ENCODE peak calls at places on chromosomes 7 and 10, in seven cellular contexts. One of them, this sample, is unnamed.

GRCh38 chr10:95906675-95907453 is 911 bp upstream of the CC2D2B start:
- DNase-seq in smooth muscle cell of the brain vasculature: peak; percentile 29
- DNase-seq in amniotic stem cell: peak; percentile 24
- DNase-seq in endothelial cell: peak; percentile 36
- DNase-seq in GM12865: peak; percentile 69
- DNase-seq in neural crest cell: peak; percentile 25
- DNase-seq in stromal cell of bone marrow: peak; percentile 45
- DNase-seq in this sample: no peak

GRCh38 chr10:103778358-103779139 is 76.8 kb downstream of the SH3PXD2A start:
- DNase-seq in smooth muscle cell of the brain vasculature: no peak
- DNase-seq in amniotic stem cell: no peak
- DNase-seq in endothelial cell: no peak
- DNase-seq in GM12865: no peak
- DNase-seq in neural crest cell: no peak
- DNase-seq in stromal cell of bone marrow: no peak
- DNase-seq in this sample: no peak

GRCh38 chr7:44622342-44623151 is 16.1 kb downstream of the OGDH start:
- DNase-seq in smooth muscle cell of the brain vasculature: no peak
- DNase-seq in amniotic stem cell: no peak
- DNase-seq in endothelial cell: no peak
- DNase-seq in GM12865: peak; percentile 81
- DNase-seq in neural crest cell: no peak
- DNase-seq in stromal cell of bone marrow: no peak
- DNase-seq in this sample: no peak

GRCh38 chr10:80535671-80536360 is 1.9 kb upstream of the SH2D4B start:
- DNase-seq in smooth muscle cell of the brain vasculature: no peak
- DNase-seq in amniotic stem cell: no peak
- DNase-seq in endothelial cell: no peak
- DNase-seq in GM12865: peak; percentile 93
- DNase-seq in neural crest cell: no peak
- DNase-seq in stromal cell of bone marrow: no peak
- DNase-seq in this sample: peak; percentile 76

GRCh38 chr10:73647211-73647874 is 6.1 kb upstream of the MYOZ1 start:
- DNase-seq in smooth muscle cell of the brain vasculature: no peak
- DNase-seq in amniotic stem cell: no peak
- DNase-seq in endothelial cell: peak; percentile 63
- DNase-seq in GM12865: peak; percentile 33
- DNase-seq in neural crest cell: peak; percentile 29
- DNase-seq in stromal cell of bone marrow: peak; percentile 4
- DNase-seq in this sample: no peak

GRCh38 chr10:753530-753929 is 64.1 kb upstream of the DIP2C start:
- DNase-seq in smooth muscle cell of the brain vasculature: no peak
- DNase-seq in amniotic stem cell: no peak
- DNase-seq in endothelial cell: no peak
- DNase-seq in GM12865: no peak
- DNase-seq in neural crest cell: no peak
- DNase-seq in stromal cell of bone marrow: no peak
- DNase-seq in this sample: no peak

GRCh38 chr10:24382596-24382978 is 173.6 kb downstream of the KIAA1217 start:
- DNase-seq in smooth muscle cell of the brain vasculature: no peak
- DNase-seq in amniotic stem cell: no peak
- DNase-seq in endothelial cell: no peak
- DNase-seq in GM12865: peak; percentile 57
- DNase-seq in neural crest cell: no peak
- DNase-seq in stromal cell of bone marrow: no peak
- DNase-seq in this sample: no peak

GRCh38 chr7:114087674-114088539 is 169.1 kb upstream of the PPP1R3A start:
- DNase-seq in smooth muscle cell of the brain vasculature: no peak
- DNase-seq in amniotic stem cell: no peak
- DNase-seq in endothelial cell: peak; percentile 14
- DNase-seq in GM12865: no peak
- DNase-seq in neural crest cell: peak; percentile 11
- DNase-seq in stromal cell of bone marrow: no peak
- DNase-seq in this sample: peak; percentile 26

GRCh38 chr10:44253769-44254462 is 131.0 kb downstream of the CXCL12 start:
- DNase-seq in smooth muscle cell of the brain vasculature: peak; percentile 83
- DNase-seq in amniotic stem cell: peak; percentile 51
- DNase-seq in endothelial cell: no peak
- DNase-seq in GM12865: no peak
- DNase-seq in neural crest cell: no peak
- DNase-seq in stromal cell of bone marrow: peak; percentile 87
- DNase-seq in this sample: no peak

GRCh38 chr10:108561649-108562048 is 1361.7 kb downstream of the XPNPEP1 start:
- DNase-seq in smooth muscle cell of the brain vasculature: no peak
- DNase-seq in amniotic stem cell: no peak
- DNase-seq in endothelial cell: no peak
- DNase-seq in GM12865: no peak
- DNase-seq in neural crest cell: no peak
- DNase-seq in stromal cell of bone marrow: peak; percentile 37
- DNase-seq in this sample: no peak

GRCh38 chr7:65441010-65441409 is 67.4 kb downstream of the ZNF92 start:
- DNase-seq in smooth muscle cell of the brain vasculature: no peak
- DNase-seq in amniotic stem cell: no peak
- DNase-seq in endothelial cell: no peak
- DNase-seq in GM12865: no peak
- DNase-seq in neural crest cell: no peak
- DNase-seq in stromal cell of bone marrow: peak; percentile 48
- DNase-seq in this sample: no peak

GRCh38 chr7:36021367-36021766 is 131.7 kb upstream of the EEPD1 start:
- DNase-seq in smooth muscle cell of the brain vasculature: no peak
- DNase-seq in amniotic stem cell: no peak
- DNase-seq in endothelial cell: peak; percentile 60
- DNase-seq in GM12865: peak; percentile 19
- DNase-seq in neural crest cell: no peak
- DNase-seq in stromal cell of bone marrow: no peak
- DNase-seq in this sample: no peak

GRCh38 chr10:37682617-37683016 is 174.8 kb downstream of the ZNF248 start:
- DNase-seq in smooth muscle cell of the brain vasculature: no peak
- DNase-seq in amniotic stem cell: no peak
- DNase-seq in endothelial cell: no peak
- DNase-seq in GM12865: no peak
- DNase-seq in neural crest cell: no peak
- DNase-seq in stromal cell of bone marrow: no peak
- DNase-seq in this sample: no peak

GRCh38 chr7:84484502-84485079 is 290.0 kb upstream of the SEMA3A start:
- DNase-seq in smooth muscle cell of the brain vasculature: no peak
- DNase-seq in amniotic stem cell: no peak
- DNase-seq in endothelial cell: no peak
- DNase-seq in GM12865: no peak
- DNase-seq in neural crest cell: no peak
- DNase-seq in stromal cell of bone marrow: no peak
- DNase-seq in this sample: no peak

GRCh38 chr7:926061-927030 is 28.1 kb downstream of the ADAP1 start:
- DNase-seq in smooth muscle cell of the brain vasculature: no peak
- DNase-seq in amniotic stem cell: no peak
- DNase-seq in endothelial cell: no peak
- DNase-seq in GM12865: no peak
- DNase-seq in neural crest cell: no peak
- DNase-seq in stromal cell of bone marrow: no peak
- DNase-seq in this sample: no peak

GRCh38 chr10:48604039-48604407 is 850 bp downstream of the ARHGAP22 start:
- DNase-seq in smooth muscle cell of the brain vasculature: no peak
- DNase-seq in amniotic stem cell: no peak
- DNase-seq in endothelial cell: no peak
- DNase-seq in GM12865: no peak
- DNase-seq in neural crest cell: no peak
- DNase-seq in stromal cell of bone marrow: no peak
- DNase-seq in this sample: no peak

GRCh38 chr10:125118701-125119100 is 41.7 kb downstream of the CTBP2 start:
- DNase-seq in smooth muscle cell of the brain vasculature: no peak
- DNase-seq in amniotic stem cell: no peak
- DNase-seq in endothelial cell: no peak
- DNase-seq in GM12865: no peak
- DNase-seq in neural crest cell: no peak
- DNase-seq in stromal cell of bone marrow: no peak
- DNase-seq in this sample: no peak

GRCh38 chr10:27998178-27998953 is 513 bp downstream of the ODAD2 start:
- DNase-seq in smooth muscle cell of the brain vasculature: no peak
- DNase-seq in amniotic stem cell: no peak
- DNase-seq in endothelial cell: peak; percentile 53
- DNase-seq in GM12865: no peak
- DNase-seq in neural crest cell: peak; percentile 55
- DNase-seq in stromal cell of bone marrow: no peak
- DNase-seq in this sample: no peak

GRCh38 chr7:130996841-130997231 is 262.8 kb upstream of the KLF14 start:
- DNase-seq in smooth muscle cell of the brain vasculature: no peak
- DNase-seq in amniotic stem cell: no peak
- DNase-seq in endothelial cell: no peak
- DNase-seq in GM12865: no peak
- DNase-seq in neural crest cell: no peak
- DNase-seq in stromal cell of bone marrow: no peak
- DNase-seq in this sample: no peak

GRCh38 chr7:64879097-64879730 is 23.9 kb upstream of the ZNF273 start:
- DNase-seq in smooth muscle cell of the brain vasculature: no peak
- DNase-seq in amniotic stem cell: no peak
- DNase-seq in endothelial cell: peak; percentile 1
- DNase-seq in GM12865: no peak
- DNase-seq in neural crest cell: no peak
- DNase-seq in stromal cell of bone marrow: no peak
- DNase-seq in this sample: no peak

GRCh38 chr10:117004627-117005453 is at the start of gene SHTN1:
- DNase-seq in smooth muscle cell of the brain vasculature: no peak
- DNase-seq in amniotic stem cell: no peak
- DNase-seq in endothelial cell: peak; percentile 50
- DNase-seq in GM12865: peak; percentile 14
- DNase-seq in neural crest cell: peak; percentile 30
- DNase-seq in stromal cell of bone marrow: no peak
- DNase-seq in this sample: peak; percentile 66

GRCh38 chr7:155643804-155644177 is 670 bp upstream of the RBM33 start:
- DNase-seq in smooth muscle cell of the brain vasculature: no peak
- DNase-seq in amniotic stem cell: no peak
- DNase-seq in endothelial cell: no peak
- DNase-seq in GM12865: no peak
- DNase-seq in neural crest cell: no peak
- DNase-seq in stromal cell of bone marrow: no peak
- DNase-seq in this sample: no peak

GRCh38 chr7:115805458-115805857 is 225.1 kb downstream of the TFEC start:
- DNase-seq in smooth muscle cell of the brain vasculature: peak; percentile 73
- DNase-seq in amniotic stem cell: no peak
- DNase-seq in endothelial cell: no peak
- DNase-seq in GM12865: no peak
- DNase-seq in neural crest cell: no peak
- DNase-seq in stromal cell of bone marrow: peak; percentile 15
- DNase-seq in this sample: no peak

GRCh38 chr10:63166742-63167258 is 33.7 kb downstream of the NRBF2 start:
- DNase-seq in smooth muscle cell of the brain vasculature: peak; percentile 70
- DNase-seq in amniotic stem cell: peak; percentile 62
- DNase-seq in endothelial cell: peak; percentile 54
- DNase-seq in GM12865: peak; percentile 81
- DNase-seq in neural crest cell: peak; percentile 20
- DNase-seq in stromal cell of bone marrow: peak; percentile 66
- DNase-seq in this sample: no peak

GRCh38 chr10:90937645-90938258 is 16.9 kb upstream of the ANKRD1 start:
- DNase-seq in smooth muscle cell of the brain vasculature: no peak
- DNase-seq in amniotic stem cell: no peak
- DNase-seq in endothelial cell: no peak
- DNase-seq in GM12865: no peak
- DNase-seq in neural crest cell: no peak
- DNase-seq in stromal cell of bone marrow: no peak
- DNase-seq in this sample: no peak

GRCh38 chr7:101547916-101548599 is 81.0 kb downstream of the MYL10 start:
- DNase-seq in smooth muscle cell of the brain vasculature: no peak
- DNase-seq in amniotic stem cell: no peak
- DNase-seq in endothelial cell: no peak
- DNase-seq in GM12865: no peak
- DNase-seq in neural crest cell: no peak
- DNase-seq in stromal cell of bone marrow: no peak
- DNase-seq in this sample: no peak

GRCh38 chr7:118152149-118152548 is 31.8 kb upstream of the LSM8 start:
- DNase-seq in smooth muscle cell of the brain vasculature: no peak
- DNase-seq in amniotic stem cell: no peak
- DNase-seq in endothelial cell: no peak
- DNase-seq in GM12865: no peak
- DNase-seq in neural crest cell: no peak
- DNase-seq in stromal cell of bone marrow: no peak
- DNase-seq in this sample: no peak

GRCh38 chr10:30645340-30645827 is 15.8 kb upstream of the LYZL2 start:
- DNase-seq in smooth muscle cell of the brain vasculature: no peak
- DNase-seq in amniotic stem cell: no peak
- DNase-seq in endothelial cell: no peak
- DNase-seq in GM12865: no peak
- DNase-seq in neural crest cell: no peak
- DNase-seq in stromal cell of bone marrow: peak; percentile 13
- DNase-seq in this sample: no peak

GRCh38 chr7:50584386-50584785 is 19.2 kb upstream of the DDC start:
- DNase-seq in smooth muscle cell of the brain vasculature: no peak
- DNase-seq in amniotic stem cell: no peak
- DNase-seq in endothelial cell: no peak
- DNase-seq in GM12865: no peak
- DNase-seq in neural crest cell: no peak
- DNase-seq in stromal cell of bone marrow: no peak
- DNase-seq in this sample: no peak

GRCh38 chr7:26449175-26450165 is 157.8 kb downstream of the SNX10 start:
- DNase-seq in smooth muscle cell of the brain vasculature: no peak
- DNase-seq in amniotic stem cell: no peak
- DNase-seq in endothelial cell: no peak
- DNase-seq in GM12865: no peak
- DNase-seq in neural crest cell: no peak
- DNase-seq in stromal cell of bone marrow: peak; percentile 40
- DNase-seq in this sample: no peak

GRCh38 chr7:141333459-141333858 is 217.8 kb upstream of the AGK start:
- DNase-seq in smooth muscle cell of the brain vasculature: no peak
- DNase-seq in amniotic stem cell: no peak
- DNase-seq in endothelial cell: peak; percentile 51
- DNase-seq in GM12865: no peak
- DNase-seq in neural crest cell: no peak
- DNase-seq in stromal cell of bone marrow: no peak
- DNase-seq in this sample: no peak

GRCh38 chr10:108639010-108639409 is 1284.3 kb downstream of the XPNPEP1 start:
- DNase-seq in smooth muscle cell of the brain vasculature: no peak
- DNase-seq in amniotic stem cell: no peak
- DNase-seq in endothelial cell: no peak
- DNase-seq in GM12865: no peak
- DNase-seq in neural crest cell: no peak
- DNase-seq in stromal cell of bone marrow: no peak
- DNase-seq in this sample: no peak

GRCh38 chr7:712601-713457 is 13.7 kb upstream of the DNAAF5 start:
- DNase-seq in smooth muscle cell of the brain vasculature: no peak
- DNase-seq in amniotic stem cell: no peak
- DNase-seq in endothelial cell: no peak
- DNase-seq in GM12865: no peak
- DNase-seq in neural crest cell: no peak
- DNase-seq in stromal cell of bone marrow: no peak
- DNase-seq in this sample: no peak

GRCh38 chr10:22334414-22335203 is 10.7 kb upstream of the SPAG6 start:
- DNase-seq in smooth muscle cell of the brain vasculature: no peak
- DNase-seq in amniotic stem cell: no peak
- DNase-seq in endothelial cell: peak; percentile 56
- DNase-seq in GM12865: no peak
- DNase-seq in neural crest cell: no peak
- DNase-seq in stromal cell of bone marrow: no peak
- DNase-seq in this sample: no peak

GRCh38 chr7:30893357-30893756 is 18.3 kb upstream of the AQP1 start:
- DNase-seq in smooth muscle cell of the brain vasculature: peak; percentile 82
- DNase-seq in amniotic stem cell: no peak
- DNase-seq in endothelial cell: no peak
- DNase-seq in GM12865: no peak
- DNase-seq in neural crest cell: no peak
- DNase-seq in stromal cell of bone marrow: peak; percentile 44
- DNase-seq in this sample: no peak

GRCh38 chr7:92425311-92425947 is 21.9 kb upstream of the GATAD1 start:
- DNase-seq in smooth muscle cell of the brain vasculature: no peak
- DNase-seq in amniotic stem cell: no peak
- DNase-seq in endothelial cell: no peak
- DNase-seq in GM12865: peak; percentile 41
- DNase-seq in neural crest cell: no peak
- DNase-seq in stromal cell of bone marrow: no peak
- DNase-seq in this sample: no peak

GRCh38 chr10:23362879-23363787 is 18.5 kb upstream of the C10orf67 start:
- DNase-seq in smooth muscle cell of the brain vasculature: no peak
- DNase-seq in amniotic stem cell: no peak
- DNase-seq in endothelial cell: no peak
- DNase-seq in GM12865: peak; percentile 69
- DNase-seq in neural crest cell: no peak
- DNase-seq in stromal cell of bone marrow: no peak
- DNase-seq in this sample: no peak

GRCh38 chr7:25731035-25731880 is 420.7 kb upstream of the NFE2L3 start:
- DNase-seq in smooth muscle cell of the brain vasculature: no peak
- DNase-seq in amniotic stem cell: no peak
- DNase-seq in endothelial cell: no peak
- DNase-seq in GM12865: no peak
- DNase-seq in neural crest cell: no peak
- DNase-seq in stromal cell of bone marrow: no peak
- DNase-seq in this sample: no peak